ENCODE peak calls at places on chromosome 4, in four cellular contexts. One of them, this sample, is unnamed.

GRCh38 chr4:124337874-124338273 is 374.7 kb downstream of the ANKRD50 start:
- DNase-seq in HCT116: no peak
- DNase-seq in K562: no peak
- DNase-seq in HepG2: no peak
- DNase-seq in this sample: no peak

GRCh38 chr4:174575436-174575835 is 53.1 kb upstream of the HPGD start:
- DNase-seq in HCT116: no peak
- DNase-seq in K562: no peak
- DNase-seq in HepG2: no peak
- DNase-seq in this sample: no peak

GRCh38 chr4:170395773-170396172 is 306.0 kb upstream of the AADAT start:
- DNase-seq in HCT116: no peak
- DNase-seq in K562: no peak
- DNase-seq in HepG2: no peak
- DNase-seq in this sample: no peak

GRCh38 chr4:80568891-80569290 is 233.4 kb downstream of the CFAP299 start:
- DNase-seq in HCT116: no peak
- DNase-seq in K562: no peak
- DNase-seq in HepG2: no peak
- DNase-seq in this sample: no peak

GRCh38 chr4:59060002-59060846 is 1950.0 kb upstream of the IGFBP7 start:
- DNase-seq in HCT116: no peak
- DNase-seq in K562: no peak
- DNase-seq in HepG2: no peak
- DNase-seq in this sample: no peak

GRCh38 chr4:633976-634598 is 8.7 kb downstream of the PDE6B start:
- DNase-seq in HCT116: no peak
- DNase-seq in K562: no peak
- DNase-seq in HepG2: no peak
- DNase-seq in this sample: no peak

GRCh38 chr4:109730294-109731051 is 603 bp upstream of the PLA2G12A start:
- DNase-seq in HCT116: no peak
- DNase-seq in K562: peak; percentile 53
- DNase-seq in HepG2: no peak
- DNase-seq in this sample: peak; percentile 12

GRCh38 chr4:88592600-88593448 is 544 bp downstream of the HERC3 start:
- DNase-seq in HCT116: peak; percentile 48
- DNase-seq in K562: peak; percentile 92
- DNase-seq in HepG2: peak; percentile 21
- DNase-seq in this sample: peak; percentile 33

GRCh38 chr4:31807036-31807435 is 1086.9 kb downstream of the PCDH7 start:
- DNase-seq in HCT116: no peak
- DNase-seq in K562: no peak
- DNase-seq in HepG2: no peak
- DNase-seq in this sample: no peak

GRCh38 chr4:67963345-67963744 is at the start of gene TMPRSS11A:
- DNase-seq in HCT116: no peak
- DNase-seq in K562: no peak
- DNase-seq in HepG2: no peak
- DNase-seq in this sample: no peak

GRCh38 chr4:64584981-64585557 is 175.8 kb upstream of the TECRL start:
- DNase-seq in HCT116: peak; percentile 3
- DNase-seq in K562: peak; percentile 50
- DNase-seq in HepG2: peak; percentile 40
- DNase-seq in this sample: no peak

GRCh38 chr4:185587444-185588161 is 52.3 kb upstream of the PDLIM3 start:
- DNase-seq in HCT116: no peak
- DNase-seq in K562: no peak
- DNase-seq in HepG2: no peak
- DNase-seq in this sample: no peak

GRCh38 chr4:137707221-137707620 is 174.9 kb upstream of the PCDH18 start:
- DNase-seq in HCT116: no peak
- DNase-seq in K562: no peak
- DNase-seq in HepG2: no peak
- DNase-seq in this sample: no peak

GRCh38 chr4:128841402-128841801 is 31.9 kb downstream of the JADE1 start:
- DNase-seq in HCT116: no peak
- DNase-seq in K562: no peak
- DNase-seq in HepG2: no peak
- DNase-seq in this sample: no peak
- H3K4me1 ChIP-seq in HCT116: no peaks in the 10 kb centered on the region
- H3K4me1 ChIP-seq in K562: no peaks in the 10 kb centered on the region
- H3K4me1 ChIP-seq in HepG2: peaks cover 36% of the 10 kb centered on the region
- H3K4me1 ChIP-seq in this sample: no peaks in the 10 kb centered on the region

GRCh38 chr4:35835893-35836292 is 408.4 kb downstream of the ARAP2 start:
- DNase-seq in HCT116: no peak
- DNase-seq in K562: no peak
- DNase-seq in HepG2: no peak
- DNase-seq in this sample: no peak

GRCh38 chr4:35836591-35836990 is 407.7 kb downstream of the ARAP2 start:
- DNase-seq in HCT116: no peak
- DNase-seq in K562: no peak
- DNase-seq in HepG2: no peak
- DNase-seq in this sample: no peak
- TF ChIP-seq CTCF in HCT116: no peak
- TF ChIP-seq CTCF in K562: no peak
- TF ChIP-seq CTCF in HepG2: no peak
- TF ChIP-seq CTCF in this sample: no peak

GRCh38 chr4:96639932-96640331 is 800.0 kb downstream of the PDHA2 start:
- DNase-seq in HCT116: no peak
- DNase-seq in K562: no peak
- DNase-seq in HepG2: no peak
- DNase-seq in this sample: no peak
- TF ChIP-seq TCF7L2 in HCT116: no peak
- TF ChIP-seq TCF7L2 in K562: no peak
- TF ChIP-seq TCF7L2 in HepG2: no peak
- TF ChIP-seq TCF7L2 in this sample: no peak

DNA sequence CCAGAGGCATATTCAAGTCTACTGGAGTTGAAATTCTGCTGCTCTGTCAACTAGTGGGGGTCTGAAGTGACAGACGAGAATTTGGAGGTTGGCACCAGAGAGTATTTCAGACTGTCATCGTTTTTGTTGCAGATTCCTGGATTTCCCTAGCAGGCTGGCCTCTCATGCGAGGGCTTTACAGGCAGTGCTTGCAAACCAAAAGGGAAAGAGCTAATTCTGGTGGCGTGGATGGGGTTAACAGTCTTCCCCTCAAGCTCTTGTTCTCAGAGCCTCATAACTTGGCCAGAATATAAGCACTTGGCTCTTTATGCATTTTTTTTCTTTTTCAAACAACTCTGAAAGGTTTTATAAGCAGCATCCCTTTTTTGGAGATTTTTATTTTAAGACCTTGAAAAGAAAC is at the start of gene SPARCL1:
- DNase-seq in HCT116: no peak
- DNase-seq in K562: no peak
- DNase-seq in HepG2: no peak
- DNase-seq in this sample: no peak
- H3K4me1 ChIP-seq in HCT116: no peaks in the 10 kb centered on the region
- H3K4me1 ChIP-seq in K562: no peaks in the 10 kb centered on the region
- H3K4me1 ChIP-seq in HepG2: no peaks in the 10 kb centered on the region
- H3K4me1 ChIP-seq in this sample: no peaks in the 10 kb centered on the region

GRCh38 chr4:2761035-2761923 is 5.1 kb upstream of the TNIP2 start:
- DNase-seq in HCT116: no peak
- DNase-seq in K562: peak; percentile 41
- DNase-seq in HepG2: peak; percentile 86
- DNase-seq in this sample: no peak
- TF ChIP-seq CTCF in HCT116: peak; percentile 29
- TF ChIP-seq CTCF in K562: no peak
- TF ChIP-seq CTCF in HepG2: peak; percentile 58
- TF ChIP-seq CTCF in this sample: no peak

GRCh38 chr4:18071894-18072293 is 50.3 kb upstream of the LCORL start:
- DNase-seq in HCT116: no peak
- DNase-seq in K562: no peak
- DNase-seq in HepG2: no peak
- DNase-seq in this sample: no peak
- TF ChIP-seq TCF7L2 in HCT116: no peak
- TF ChIP-seq TCF7L2 in K562: no peak
- TF ChIP-seq TCF7L2 in HepG2: no peak
- TF ChIP-seq TCF7L2 in this sample: no peak

DNA sequence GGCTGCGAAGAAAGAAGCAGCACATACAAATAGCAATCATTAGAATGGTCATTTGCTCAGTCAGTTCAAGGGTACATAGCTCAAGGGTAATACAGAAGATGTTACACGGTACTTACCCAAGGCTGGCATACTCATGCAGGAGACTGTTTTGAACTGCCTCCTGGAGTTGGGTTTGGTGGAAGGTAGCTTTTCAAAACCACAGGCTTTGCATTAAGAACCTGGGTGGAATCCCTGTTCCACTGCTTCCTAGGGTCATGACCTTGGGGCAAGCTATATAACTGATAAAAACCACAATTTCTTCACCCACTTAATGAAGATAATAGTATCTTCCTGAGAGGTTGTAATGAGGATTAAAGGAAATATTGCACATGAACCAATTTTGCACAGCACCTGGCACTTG is 36.5 kb downstream of the TBC1D9 start:
- DNase-seq in HCT116: no peak
- DNase-seq in K562: no peak
- DNase-seq in HepG2: no peak
- DNase-seq in this sample: no peak
- H3K4me1 ChIP-seq in HCT116: no peaks in the 10 kb centered on the region
- H3K4me1 ChIP-seq in K562: no peaks in the 10 kb centered on the region
- H3K4me1 ChIP-seq in HepG2: peaks cover 54% of the 10 kb centered on the region
- H3K4me1 ChIP-seq in this sample: peaks cover 36% of the 10 kb centered on the region